ENCODE peak calls at places on chromosomes 12 and 14, in eight cellular contexts. Q, B, X, R, K, T, N and C are unnamed samples.

GRCh38 chr14:52738409-52738808 is 8.4 kb downstream of the STYX start:
- DNase-seq in Q (no peak), B (no peak), X (no peak), R (no peak), K (no peak), T (peak; percentile 4), N (no peak), C (no peak)

GRCh38 chr12:132543298-132544172 is 53.6 kb downstream of the FBRSL1 start:
- DNase-seq in Q (no peak), B (no peak), X (no peak), R (no peak), K (no peak), T (no peak), N (no peak), C (no peak)

GRCh38 chr12:65911321-65911720 is 87.0 kb downstream of the HMGA2 start:
- DNase-seq in Q (no peak), B (peak; percentile 58), X (peak; percentile 51), R (no peak), K (no peak), T (no peak), N (no peak), C (peak; percentile 56)

GRCh38 chr12:62848418-62848817 is 86.5 kb downstream of the PPM1H start:
- DNase-seq in Q (no peak), B (no peak), X (peak; percentile 92), R (no peak), K (peak; percentile 57), T (no peak), N (peak; percentile 24), C (peak; percentile 39)

GRCh38 chr14:85762523-85762922 is 232.6 kb downstream of the FLRT2 start:
- DNase-seq in Q (no peak), B (no peak), X (no peak), R (no peak), K (no peak), T (no peak), N (no peak), C (no peak)

GRCh38 chr12:107530706-107531105 is 154.9 kb upstream of the PWP1 start:
- DNase-seq in Q (no peak), B (no peak), X (no peak), R (no peak), K (no peak), T (no peak), N (no peak), C (no peak)

GRCh38 chr12:46725332-46725731 is 100.5 kb downstream of the SLC38A4 start:
- DNase-seq in Q (no peak), B (no peak), X (no peak), R (no peak), K (no peak), T (no peak), N (no peak), C (no peak)

GRCh38 chr12:104549820-104550480 is 93.2 kb downstream of the CHST11 start:
- DNase-seq in Q (no peak), B (no peak), X (peak; percentile 27), R (no peak), K (no peak), T (no peak), N (peak; percentile 36), C (no peak)

GRCh38 chr12:113003631-113004030 is 25.3 kb downstream of the OAS2 start:
- DNase-seq in Q (no peak), B (no peak), X (no peak), R (no peak), K (no peak), T (no peak), N (no peak), C (no peak)

GRCh38 chr12:22683131-22683530 is 58.2 kb downstream of the ETNK1 start:
- DNase-seq in Q (no peak), B (no peak), X (no peak), R (no peak), K (no peak), T (no peak), N (no peak), C (no peak)

GRCh38 chr12:30806989-30807694 is 52.4 kb upstream of the CAPRIN2 start:
- DNase-seq in Q (no peak), B (peak; percentile 89), X (peak; percentile 68), R (peak; percentile 76), K (peak; percentile 76), T (peak; percentile 48), N (peak; percentile 51), C (peak; percentile 33)

GRCh38 chr12:14774944-14775651 is 28.2 kb downstream of the WBP11 start:
- DNase-seq in Q (peak; percentile 58), B (peak; percentile 69), X (peak; percentile 50), R (peak; percentile 10), K (peak; percentile 36), T (no peak), N (no peak), C (peak; percentile 42)

GRCh38 chr12:118310320-118310719 is 62.4 kb downstream of the TAOK3 start:
- DNase-seq in Q (no peak), B (no peak), X (no peak), R (no peak), K (no peak), T (no peak), N (no peak), C (no peak)

GRCh38 chr12:83408168-83408567 is 721.5 kb downstream of the TMTC2 start:
- DNase-seq in Q (no peak), B (no peak), X (no peak), R (no peak), K (no peak), T (no peak), N (no peak), C (no peak)

GRCh38 chr14:99173086-99173485 is 98.9 kb downstream of the BCL11B start:
- DNase-seq in Q (no peak), B (no peak), X (no peak), R (no peak), K (no peak), T (no peak), N (no peak), C (no peak)

GRCh38 chr14:102487204-102487577 is 22.4 kb downstream of the ANKRD9 start:
- DNase-seq in Q (no peak), B (peak; percentile 81), X (no peak), R (no peak), K (no peak), T (no peak), N (no peak), C (no peak)

GRCh38 chr12:24360461-24360860 is 411.0 kb upstream of the SOX5 start:
- DNase-seq in Q (no peak), B (no peak), X (no peak), R (no peak), K (no peak), T (no peak), N (no peak), C (no peak)

GRCh38 chr12:27592548-27592947 is 68.5 kb downstream of the PPFIBP1 start:
- DNase-seq in Q (peak; percentile 64), B (peak; percentile 85), X (peak; percentile 88), R (no peak), K (peak; percentile 72), T (no peak), N (no peak), C (no peak)

GRCh38 chr12:6921539-6921938 is 6.2 kb upstream of the ATN1 start:
- DNase-seq in Q (no peak), B (no peak), X (no peak), R (no peak), K (no peak), T (no peak), N (no peak), C (no peak)
- H3K4me3 ChIP-seq in Q (no peak overlapping the region), B (no peak overlapping the region), X (no peak overlapping the region), R (no peak overlapping the region), K (no peak overlapping the region), T (no peak overlapping the region), N (no peak overlapping the region), C (no peak overlapping the region)

DNA sequence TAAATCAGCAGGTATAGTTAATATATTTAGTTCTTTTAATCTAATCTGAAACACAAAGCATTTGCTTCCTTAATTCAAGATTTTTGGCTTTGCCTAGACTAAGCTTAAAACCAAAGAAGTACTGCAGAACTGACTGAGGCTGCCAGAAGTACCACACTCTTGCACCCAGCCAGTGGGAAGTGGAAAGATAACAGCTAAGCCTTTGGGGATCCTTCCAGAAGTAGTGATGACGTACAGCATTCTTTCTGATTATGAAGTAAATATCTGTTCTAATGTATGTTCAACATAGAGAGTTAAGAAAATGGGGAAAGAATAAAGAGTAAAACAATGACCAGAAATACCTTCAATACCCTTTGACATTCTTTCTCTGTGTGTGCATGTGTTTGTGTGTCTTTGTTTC is 19.3 kb downstream of the NTF3 start:
- DNase-seq in Q (no peak), B (peak; percentile 70), X (no peak), R (no peak), K (no peak), T (no peak), N (no peak), C (no peak)
- H3K4me3 ChIP-seq in Q (no peak overlapping the region), B (no peak overlapping the region), X (no peak overlapping the region), R (no peak overlapping the region), K (no peak overlapping the region), T (no peak overlapping the region), N (no peak overlapping the region), C (no peak overlapping the region)

GRCh38 chr12:121788176-121788818 is 5.2 kb downstream of the RHOF start:
- DNase-seq in Q (no peak), B (no peak), X (no peak), R (no peak), K (no peak), T (no peak), N (no peak), C (no peak)
- H3K4me3 ChIP-seq in Q (no peak overlapping the region), B (no peak overlapping the region), X (no peak overlapping the region), R (no peak overlapping the region), K (no peak overlapping the region), T (no peak overlapping the region), N (no peak overlapping the region), C (no peak overlapping the region)

GRCh38 chr12:120263725-120264040 is 1.8 kb downstream of the PXN start:
- DNase-seq in Q (no peak), B (no peak), X (no peak), R (no peak), K (no peak), T (no peak), N (no peak), C (no peak)
- H3K4me3 ChIP-seq in Q (peak overlapping the region; percentile 73), B (peak overlapping the region; percentile 93), X (peak overlapping the region; percentile 84), R (no peak overlapping the region), K (peak overlapping the region; percentile 99), T (no peak overlapping the region), N (peak overlapping the region; percentile 85), C (peak overlapping the region; percentile 87)

GRCh38 chr12:122013136-122013535 is 8.5 kb upstream of the BCL7A start:
- DNase-seq in Q (no peak), B (no peak), X (no peak), R (no peak), K (no peak), T (no peak), N (no peak), C (no peak)
- H3K4me3 ChIP-seq in Q (no peak overlapping the region), B (no peak overlapping the region), X (no peak overlapping the region), R (no peak overlapping the region), K (no peak overlapping the region), T (no peak overlapping the region), N (no peak overlapping the region), C (no peak overlapping the region)

GRCh38 chr12:109571773-109572505 is 1.4 kb downstream of the MMAB start:
- DNase-seq in Q (no peak), B (no peak), X (no peak), R (no peak), K (no peak), T (no peak), N (no peak), C (no peak)
- H3K4me3 ChIP-seq in Q (no peak overlapping the region), B (no peak overlapping the region), X (no peak overlapping the region), R (peak overlapping the region; percentile 38), K (no peak overlapping the region), T (peak overlapping the region; percentile 70), N (peak overlapping the region; percentile 90), C (peak overlapping the region; percentile 86)

GRCh38 chr12:128265566-128265965 is 1.4 kb upstream of the TMEM132C start:
- DNase-seq in Q (no peak), B (no peak), X (no peak), R (no peak), K (no peak), T (no peak), N (no peak), C (no peak)
- H3K4me3 ChIP-seq in Q (no peak overlapping the region), B (no peak overlapping the region), X (no peak overlapping the region), R (no peak overlapping the region), K (no peak overlapping the region), T (no peak overlapping the region), N (no peak overlapping the region), C (no peak overlapping the region)